ENCODE peak calls at places on chromosomes 11 and 22, in nine cellular contexts. One of them, this sample, is unnamed.

GRCh38 chr22:46769191-46769675 is 6.8 kb downstream of the TBC1D22A start:
- DNase-seq in omental fat pad: no peak
- DNase-seq in SW480: peak; percentile 22
- DNase-seq in HTR-8/SVneo: no peak
- DNase-seq in NCI-H460: no peak
- DNase-seq in neural crest cell: no peak
- DNase-seq in IMR-90: no peak
- DNase-seq in stimulated activated naive CD8-positive, alpha-beta T cell treated with anti-CD3 and anti-CD28 coated beads, Interleukin-15, amount 100 ng/mL, for 72 hours: no peak
- DNase-seq in stimulated activated CD4-positive, alpha-beta T cell treated with anti-CD3 and anti-CD28 coated beads, Interleukin-2, amount 100 ng/mL, for 4 hours: no peak
- DNase-seq in this sample: no peak

GRCh38 chr11:99277281-99277680 is 256.5 kb downstream of the CNTN5 start:
- DNase-seq in omental fat pad: no peak
- DNase-seq in SW480: no peak
- DNase-seq in HTR-8/SVneo: no peak
- DNase-seq in NCI-H460: no peak
- DNase-seq in neural crest cell: no peak
- DNase-seq in IMR-90: no peak
- DNase-seq in stimulated activated naive CD8-positive, alpha-beta T cell treated with anti-CD3 and anti-CD28 coated beads, Interleukin-15, amount 100 ng/mL, for 72 hours: no peak
- DNase-seq in stimulated activated CD4-positive, alpha-beta T cell treated with anti-CD3 and anti-CD28 coated beads, Interleukin-2, amount 100 ng/mL, for 4 hours: no peak
- DNase-seq in this sample: no peak

GRCh38 chr11:64935634-64936081 is at the start of gene GPHA2:
- DNase-seq in omental fat pad: no peak
- DNase-seq in SW480: peak; percentile 39
- DNase-seq in HTR-8/SVneo: no peak
- DNase-seq in NCI-H460: no peak
- DNase-seq in neural crest cell: no peak
- DNase-seq in IMR-90: no peak
- DNase-seq in stimulated activated naive CD8-positive, alpha-beta T cell treated with anti-CD3 and anti-CD28 coated beads, Interleukin-15, amount 100 ng/mL, for 72 hours: no peak
- DNase-seq in stimulated activated CD4-positive, alpha-beta T cell treated with anti-CD3 and anti-CD28 coated beads, Interleukin-2, amount 100 ng/mL, for 4 hours: no peak
- DNase-seq in this sample: peak; percentile 20

GRCh38 chr22:32389685-32390084 is 22.4 kb downstream of the RTCB start:
- DNase-seq in omental fat pad: no peak
- DNase-seq in SW480: no peak
- DNase-seq in HTR-8/SVneo: no peak
- DNase-seq in NCI-H460: no peak
- DNase-seq in neural crest cell: peak; percentile 30
- DNase-seq in IMR-90: peak; percentile 11
- DNase-seq in stimulated activated naive CD8-positive, alpha-beta T cell treated with anti-CD3 and anti-CD28 coated beads, Interleukin-15, amount 100 ng/mL, for 72 hours: no peak
- DNase-seq in stimulated activated CD4-positive, alpha-beta T cell treated with anti-CD3 and anti-CD28 coated beads, Interleukin-2, amount 100 ng/mL, for 4 hours: no peak
- DNase-seq in this sample: peak; percentile 45

GRCh38 chr11:35742707-35743454 is 80.3 kb downstream of the TRIM44 start:
- DNase-seq in omental fat pad: no peak
- DNase-seq in SW480: no peak
- DNase-seq in HTR-8/SVneo: no peak
- DNase-seq in NCI-H460: no peak
- DNase-seq in neural crest cell: no peak
- DNase-seq in IMR-90: no peak
- DNase-seq in stimulated activated naive CD8-positive, alpha-beta T cell treated with anti-CD3 and anti-CD28 coated beads, Interleukin-15, amount 100 ng/mL, for 72 hours: no peak
- DNase-seq in stimulated activated CD4-positive, alpha-beta T cell treated with anti-CD3 and anti-CD28 coated beads, Interleukin-2, amount 100 ng/mL, for 4 hours: no peak
- DNase-seq in this sample: no peak

GRCh38 chr11:77819921-77820564 is 479 bp downstream of the RSF1 start:
- DNase-seq in omental fat pad: no peak
- DNase-seq in SW480: peak; percentile 47
- DNase-seq in HTR-8/SVneo: peak; percentile 43
- DNase-seq in NCI-H460: no peak
- DNase-seq in neural crest cell: peak; percentile 30
- DNase-seq in IMR-90: peak; percentile 27
- DNase-seq in stimulated activated naive CD8-positive, alpha-beta T cell treated with anti-CD3 and anti-CD28 coated beads, Interleukin-15, amount 100 ng/mL, for 72 hours: no peak
- DNase-seq in stimulated activated CD4-positive, alpha-beta T cell treated with anti-CD3 and anti-CD28 coated beads, Interleukin-2, amount 100 ng/mL, for 4 hours: peak; percentile 5
- DNase-seq in this sample: peak; percentile 65

GRCh38 chr11:35040221-35040942 is 98.6 kb upstream of the CD44 start:
- DNase-seq in omental fat pad: no peak
- DNase-seq in SW480: no peak
- DNase-seq in HTR-8/SVneo: no peak
- DNase-seq in NCI-H460: no peak
- DNase-seq in neural crest cell: no peak
- DNase-seq in IMR-90: peak; percentile 69
- DNase-seq in stimulated activated naive CD8-positive, alpha-beta T cell treated with anti-CD3 and anti-CD28 coated beads, Interleukin-15, amount 100 ng/mL, for 72 hours: peak; percentile 64
- DNase-seq in stimulated activated CD4-positive, alpha-beta T cell treated with anti-CD3 and anti-CD28 coated beads, Interleukin-2, amount 100 ng/mL, for 4 hours: peak; percentile 64
- DNase-seq in this sample: peak; percentile 85

GRCh38 chr22:36332623-36333331 is 55.0 kb downstream of the MYH9 start:
- DNase-seq in omental fat pad: no peak
- DNase-seq in SW480: peak; percentile 95
- DNase-seq in HTR-8/SVneo: no peak
- DNase-seq in NCI-H460: no peak
- DNase-seq in neural crest cell: no peak
- DNase-seq in IMR-90: peak; percentile 83
- DNase-seq in stimulated activated naive CD8-positive, alpha-beta T cell treated with anti-CD3 and anti-CD28 coated beads, Interleukin-15, amount 100 ng/mL, for 72 hours: peak; percentile 73
- DNase-seq in stimulated activated CD4-positive, alpha-beta T cell treated with anti-CD3 and anti-CD28 coated beads, Interleukin-2, amount 100 ng/mL, for 4 hours: peak; percentile 61
- DNase-seq in this sample: peak; percentile 45

GRCh38 chr11:101706541-101706940 is 122.7 kb upstream of the TRPC6 start:
- DNase-seq in omental fat pad: no peak
- DNase-seq in SW480: no peak
- DNase-seq in HTR-8/SVneo: peak; percentile 38
- DNase-seq in NCI-H460: no peak
- DNase-seq in neural crest cell: no peak
- DNase-seq in IMR-90: peak; percentile 83
- DNase-seq in stimulated activated naive CD8-positive, alpha-beta T cell treated with anti-CD3 and anti-CD28 coated beads, Interleukin-15, amount 100 ng/mL, for 72 hours: no peak
- DNase-seq in stimulated activated CD4-positive, alpha-beta T cell treated with anti-CD3 and anti-CD28 coated beads, Interleukin-2, amount 100 ng/mL, for 4 hours: no peak
- DNase-seq in this sample: peak; percentile 49

GRCh38 chr11:61747389-61748285 is 4.8 kb upstream of the MYRF start:
- DNase-seq in omental fat pad: peak; percentile 72
- DNase-seq in SW480: peak; percentile 67
- DNase-seq in HTR-8/SVneo: peak; percentile 73
- DNase-seq in NCI-H460: peak; percentile 40
- DNase-seq in neural crest cell: peak; percentile 85
- DNase-seq in IMR-90: peak; percentile 59
- DNase-seq in stimulated activated naive CD8-positive, alpha-beta T cell treated with anti-CD3 and anti-CD28 coated beads, Interleukin-15, amount 100 ng/mL, for 72 hours: peak; percentile 47
- DNase-seq in stimulated activated CD4-positive, alpha-beta T cell treated with anti-CD3 and anti-CD28 coated beads, Interleukin-2, amount 100 ng/mL, for 4 hours: no peak
- DNase-seq in this sample: peak; percentile 74

GRCh38 chr11:86577663-86578636 is 94.5 kb downstream of the ME3 start:
- DNase-seq in omental fat pad: peak; percentile 50
- DNase-seq in SW480: no peak
- DNase-seq in HTR-8/SVneo: no peak
- DNase-seq in NCI-H460: no peak
- DNase-seq in neural crest cell: no peak
- DNase-seq in IMR-90: peak; percentile 91
- DNase-seq in stimulated activated naive CD8-positive, alpha-beta T cell treated with anti-CD3 and anti-CD28 coated beads, Interleukin-15, amount 100 ng/mL, for 72 hours: no peak
- DNase-seq in stimulated activated CD4-positive, alpha-beta T cell treated with anti-CD3 and anti-CD28 coated beads, Interleukin-2, amount 100 ng/mL, for 4 hours: no peak
- DNase-seq in this sample: peak; percentile 93

GRCh38 chr22:45631140-45631539 is 40.5 kb upstream of the ATXN10 start:
- DNase-seq in omental fat pad: no peak
- DNase-seq in SW480: no peak
- DNase-seq in HTR-8/SVneo: no peak
- DNase-seq in NCI-H460: no peak
- DNase-seq in neural crest cell: no peak
- DNase-seq in IMR-90: no peak
- DNase-seq in stimulated activated naive CD8-positive, alpha-beta T cell treated with anti-CD3 and anti-CD28 coated beads, Interleukin-15, amount 100 ng/mL, for 72 hours: no peak
- DNase-seq in stimulated activated CD4-positive, alpha-beta T cell treated with anti-CD3 and anti-CD28 coated beads, Interleukin-2, amount 100 ng/mL, for 4 hours: no peak
- DNase-seq in this sample: no peak

GRCh38 chr11:47572715-47573255 is 6.0 kb downstream of the KBTBD4 start:
- DNase-seq in omental fat pad: no peak
- DNase-seq in SW480: no peak
- DNase-seq in HTR-8/SVneo: no peak
- DNase-seq in NCI-H460: no peak
- DNase-seq in neural crest cell: no peak
- DNase-seq in IMR-90: no peak
- DNase-seq in stimulated activated naive CD8-positive, alpha-beta T cell treated with anti-CD3 and anti-CD28 coated beads, Interleukin-15, amount 100 ng/mL, for 72 hours: no peak
- DNase-seq in stimulated activated CD4-positive, alpha-beta T cell treated with anti-CD3 and anti-CD28 coated beads, Interleukin-2, amount 100 ng/mL, for 4 hours: no peak
- DNase-seq in this sample: peak; percentile 33

GRCh38 chr11:7638710-7639642 is 34.3 kb downstream of the CYB5R2 start:
- DNase-seq in omental fat pad: no peak
- DNase-seq in SW480: no peak
- DNase-seq in HTR-8/SVneo: no peak
- DNase-seq in NCI-H460: no peak
- DNase-seq in neural crest cell: no peak
- DNase-seq in IMR-90: no peak
- DNase-seq in stimulated activated naive CD8-positive, alpha-beta T cell treated with anti-CD3 and anti-CD28 coated beads, Interleukin-15, amount 100 ng/mL, for 72 hours: no peak
- DNase-seq in stimulated activated CD4-positive, alpha-beta T cell treated with anti-CD3 and anti-CD28 coated beads, Interleukin-2, amount 100 ng/mL, for 4 hours: no peak
- DNase-seq in this sample: no peak

GRCh38 chr11:2444301-2445106 is at the start of the genes KCNQ1 and TRPM5:
- DNase-seq in omental fat pad: no peak
- DNase-seq in SW480: peak; percentile 52
- DNase-seq in HTR-8/SVneo: peak; percentile 84
- DNase-seq in NCI-H460: peak; percentile 15
- DNase-seq in neural crest cell: no peak
- DNase-seq in IMR-90: no peak
- DNase-seq in stimulated activated naive CD8-positive, alpha-beta T cell treated with anti-CD3 and anti-CD28 coated beads, Interleukin-15, amount 100 ng/mL, for 72 hours: peak; percentile 79
- DNase-seq in stimulated activated CD4-positive, alpha-beta T cell treated with anti-CD3 and anti-CD28 coated beads, Interleukin-2, amount 100 ng/mL, for 4 hours: peak; percentile 75
- DNase-seq in this sample: no peak

GRCh38 chr11:66314561-66315497 is 2.0 kb downstream of the CD248 start:
- DNase-seq in omental fat pad: no peak
- DNase-seq in SW480: no peak
- DNase-seq in HTR-8/SVneo: no peak
- DNase-seq in NCI-H460: no peak
- DNase-seq in neural crest cell: no peak
- DNase-seq in IMR-90: no peak
- DNase-seq in stimulated activated naive CD8-positive, alpha-beta T cell treated with anti-CD3 and anti-CD28 coated beads, Interleukin-15, amount 100 ng/mL, for 72 hours: no peak
- DNase-seq in stimulated activated CD4-positive, alpha-beta T cell treated with anti-CD3 and anti-CD28 coated beads, Interleukin-2, amount 100 ng/mL, for 4 hours: no peak
- DNase-seq in this sample: peak; percentile 26

GRCh38 chr11:13668957-13669521 is 571 bp downstream of the FAR1 start:
- DNase-seq in omental fat pad: no peak
- DNase-seq in SW480: peak; percentile 67
- DNase-seq in HTR-8/SVneo: no peak
- DNase-seq in NCI-H460: no peak
- DNase-seq in neural crest cell: peak; percentile 19
- DNase-seq in IMR-90: peak; percentile 7
- DNase-seq in stimulated activated naive CD8-positive, alpha-beta T cell treated with anti-CD3 and anti-CD28 coated beads, Interleukin-15, amount 100 ng/mL, for 72 hours: peak; percentile 31
- DNase-seq in stimulated activated CD4-positive, alpha-beta T cell treated with anti-CD3 and anti-CD28 coated beads, Interleukin-2, amount 100 ng/mL, for 4 hours: peak; percentile 30
- DNase-seq in this sample: peak; percentile 67

GRCh38 chr11:61516191-61516590 is 7.6 kb downstream of the LRRC10B start:
- DNase-seq in omental fat pad: no peak
- DNase-seq in SW480: no peak
- DNase-seq in HTR-8/SVneo: no peak
- DNase-seq in NCI-H460: no peak
- DNase-seq in neural crest cell: no peak
- DNase-seq in IMR-90: no peak
- DNase-seq in stimulated activated naive CD8-positive, alpha-beta T cell treated with anti-CD3 and anti-CD28 coated beads, Interleukin-15, amount 100 ng/mL, for 72 hours: no peak
- DNase-seq in stimulated activated CD4-positive, alpha-beta T cell treated with anti-CD3 and anti-CD28 coated beads, Interleukin-2, amount 100 ng/mL, for 4 hours: no peak
- DNase-seq in this sample: peak; percentile 24

GRCh38 chr11:67627788-67628624 is 1.7 kb downstream of the NUDT8 start:
- DNase-seq in omental fat pad: no peak
- DNase-seq in SW480: no peak
- DNase-seq in HTR-8/SVneo: no peak
- DNase-seq in NCI-H460: no peak
- DNase-seq in neural crest cell: no peak
- DNase-seq in IMR-90: no peak
- DNase-seq in stimulated activated naive CD8-positive, alpha-beta T cell treated with anti-CD3 and anti-CD28 coated beads, Interleukin-15, amount 100 ng/mL, for 72 hours: no peak
- DNase-seq in stimulated activated CD4-positive, alpha-beta T cell treated with anti-CD3 and anti-CD28 coated beads, Interleukin-2, amount 100 ng/mL, for 4 hours: no peak
- DNase-seq in this sample: no peak

GRCh38 chr11:20881328-20882079 is 212.1 kb downstream of the NELL1 start:
- DNase-seq in omental fat pad: no peak
- DNase-seq in SW480: no peak
- DNase-seq in HTR-8/SVneo: no peak
- DNase-seq in NCI-H460: no peak
- DNase-seq in neural crest cell: no peak
- DNase-seq in IMR-90: no peak
- DNase-seq in stimulated activated naive CD8-positive, alpha-beta T cell treated with anti-CD3 and anti-CD28 coated beads, Interleukin-15, amount 100 ng/mL, for 72 hours: no peak
- DNase-seq in stimulated activated CD4-positive, alpha-beta T cell treated with anti-CD3 and anti-CD28 coated beads, Interleukin-2, amount 100 ng/mL, for 4 hours: no peak
- DNase-seq in this sample: no peak

GRCh38 chr11:18312663-18313420 is 9.1 kb downstream of the HPS5 start:
- DNase-seq in omental fat pad: no peak
- DNase-seq in SW480: no peak
- DNase-seq in HTR-8/SVneo: peak; percentile 40
- DNase-seq in NCI-H460: no peak
- DNase-seq in neural crest cell: no peak
- DNase-seq in IMR-90: peak; percentile 44
- DNase-seq in stimulated activated naive CD8-positive, alpha-beta T cell treated with anti-CD3 and anti-CD28 coated beads, Interleukin-15, amount 100 ng/mL, for 72 hours: no peak
- DNase-seq in stimulated activated CD4-positive, alpha-beta T cell treated with anti-CD3 and anti-CD28 coated beads, Interleukin-2, amount 100 ng/mL, for 4 hours: no peak
- DNase-seq in this sample: peak; percentile 54

GRCh38 chr22:29284196-29284595 is 16.1 kb downstream of the EWSR1 start:
- DNase-seq in omental fat pad: no peak
- DNase-seq in SW480: no peak
- DNase-seq in HTR-8/SVneo: no peak
- DNase-seq in NCI-H460: no peak
- DNase-seq in neural crest cell: no peak
- DNase-seq in IMR-90: no peak
- DNase-seq in stimulated activated naive CD8-positive, alpha-beta T cell treated with anti-CD3 and anti-CD28 coated beads, Interleukin-15, amount 100 ng/mL, for 72 hours: no peak
- DNase-seq in stimulated activated CD4-positive, alpha-beta T cell treated with anti-CD3 and anti-CD28 coated beads, Interleukin-2, amount 100 ng/mL, for 4 hours: no peak
- DNase-seq in this sample: no peak

GRCh38 chr11:70615036-70615875 is 216.9 kb downstream of the CTTN start:
- DNase-seq in omental fat pad: no peak
- DNase-seq in SW480: no peak
- DNase-seq in HTR-8/SVneo: no peak
- DNase-seq in NCI-H460: no peak
- DNase-seq in neural crest cell: no peak
- DNase-seq in IMR-90: no peak
- DNase-seq in stimulated activated naive CD8-positive, alpha-beta T cell treated with anti-CD3 and anti-CD28 coated beads, Interleukin-15, amount 100 ng/mL, for 72 hours: no peak
- DNase-seq in stimulated activated CD4-positive, alpha-beta T cell treated with anti-CD3 and anti-CD28 coated beads, Interleukin-2, amount 100 ng/mL, for 4 hours: no peak
- DNase-seq in this sample: no peak

GRCh38 chr11:78420796-78421209 is 3.2 kb upstream of the GAB2 start:
- DNase-seq in omental fat pad: peak; percentile 79
- DNase-seq in SW480: peak; percentile 65
- DNase-seq in HTR-8/SVneo: peak; percentile 46
- DNase-seq in NCI-H460: no peak
- DNase-seq in neural crest cell: no peak
- DNase-seq in IMR-90: peak; percentile 85
- DNase-seq in stimulated activated naive CD8-positive, alpha-beta T cell treated with anti-CD3 and anti-CD28 coated beads, Interleukin-15, amount 100 ng/mL, for 72 hours: peak; percentile 44
- DNase-seq in stimulated activated CD4-positive, alpha-beta T cell treated with anti-CD3 and anti-CD28 coated beads, Interleukin-2, amount 100 ng/mL, for 4 hours: peak; percentile 39
- DNase-seq in this sample: peak; percentile 80

GRCh38 chr22:50022171-50022819 is 9.7 kb upstream of the IL17REL start:
- DNase-seq in omental fat pad: no peak
- DNase-seq in SW480: no peak
- DNase-seq in HTR-8/SVneo: no peak
- DNase-seq in NCI-H460: no peak
- DNase-seq in neural crest cell: no peak
- DNase-seq in IMR-90: no peak
- DNase-seq in stimulated activated naive CD8-positive, alpha-beta T cell treated with anti-CD3 and anti-CD28 coated beads, Interleukin-15, amount 100 ng/mL, for 72 hours: no peak
- DNase-seq in stimulated activated CD4-positive, alpha-beta T cell treated with anti-CD3 and anti-CD28 coated beads, Interleukin-2, amount 100 ng/mL, for 4 hours: no peak
- DNase-seq in this sample: no peak

This sample was measured in GM23248.